ENCODE peak calls at places on chromosomes 3 and 15, in seven cellular contexts. One of them, this sample, is unnamed.

GRCh38 chr3:50651875-50652529 is 22.7 kb upstream of the DOCK3 start:
- DNase-seq in cardiac muscle cell: no peak
- DNase-seq in body of pancreas: no peak
- DNase-seq in progenitor cell of endocrine pancreas: no peak
- DNase-seq in aorta: no peak
- DNase-seq in T47D: no peak
- DNase-seq in SJSA1: no peak
- DNase-seq in this sample: no peak

GRCh38 chr15:82647045-82647834 is at the start of gene CPEB1:
- DNase-seq in cardiac muscle cell: peak; percentile 55
- DNase-seq in body of pancreas: peak; percentile 43
- DNase-seq in progenitor cell of endocrine pancreas: no peak
- DNase-seq in aorta: peak; percentile 87
- DNase-seq in T47D: peak; percentile 2
- DNase-seq in SJSA1: peak; percentile 12
- DNase-seq in this sample: peak; percentile 53

GRCh38 chr3:194303749-194304148 is 47.4 kb downstream of the CPN2 start:
- DNase-seq in cardiac muscle cell: no peak
- DNase-seq in body of pancreas: no peak
- DNase-seq in progenitor cell of endocrine pancreas: no peak
- DNase-seq in aorta: no peak
- DNase-seq in T47D: no peak
- DNase-seq in SJSA1: no peak
- DNase-seq in this sample: no peak

GRCh38 chr15:89363133-89363532 is 28.5 kb upstream of the POLG start:
- DNase-seq in cardiac muscle cell: no peak
- DNase-seq in body of pancreas: no peak
- DNase-seq in progenitor cell of endocrine pancreas: no peak
- DNase-seq in aorta: no peak
- DNase-seq in T47D: no peak
- DNase-seq in SJSA1: no peak
- DNase-seq in this sample: no peak

GRCh38 chr3:95731753-95732152 is 1082.6 kb upstream of the EPHA6 start:
- DNase-seq in cardiac muscle cell: no peak
- DNase-seq in body of pancreas: no peak
- DNase-seq in progenitor cell of endocrine pancreas: no peak
- DNase-seq in aorta: no peak
- DNase-seq in T47D: no peak
- DNase-seq in SJSA1: no peak
- DNase-seq in this sample: no peak

GRCh38 chr15:52790166-52790708 is at the start of gene ONECUT1:
- DNase-seq in cardiac muscle cell: peak; percentile 61
- DNase-seq in body of pancreas: peak; percentile 86
- DNase-seq in progenitor cell of endocrine pancreas: peak; percentile 83
- DNase-seq in aorta: peak; percentile 86
- DNase-seq in T47D: peak; percentile 71
- DNase-seq in SJSA1: peak; percentile 38
- DNase-seq in this sample: peak; percentile 85

GRCh38 chr3:115293321-115293720 is 146.2 kb upstream of the ZBTB20 start:
- DNase-seq in cardiac muscle cell: no peak
- DNase-seq in body of pancreas: no peak
- DNase-seq in progenitor cell of endocrine pancreas: no peak
- DNase-seq in aorta: no peak
- DNase-seq in T47D: no peak
- DNase-seq in SJSA1: no peak
- DNase-seq in this sample: no peak

GRCh38 chr3:145942052-145942451 is 218.9 kb downstream of the PLOD2 start:
- DNase-seq in cardiac muscle cell: no peak
- DNase-seq in body of pancreas: no peak
- DNase-seq in progenitor cell of endocrine pancreas: no peak
- DNase-seq in aorta: no peak
- DNase-seq in T47D: no peak
- DNase-seq in SJSA1: no peak
- DNase-seq in this sample: no peak

GRCh38 chr3:194705761-194706160 is 20.1 kb downstream of the FAM43A start:
- DNase-seq in cardiac muscle cell: no peak
- DNase-seq in body of pancreas: no peak
- DNase-seq in progenitor cell of endocrine pancreas: no peak
- DNase-seq in aorta: no peak
- DNase-seq in T47D: no peak
- DNase-seq in SJSA1: no peak
- DNase-seq in this sample: no peak

GRCh38 chr3:14203521-14204079 is 25.0 kb downstream of the LSM3 start:
- DNase-seq in cardiac muscle cell: peak; percentile 91
- DNase-seq in body of pancreas: peak; percentile 68
- DNase-seq in progenitor cell of endocrine pancreas: peak; percentile 25
- DNase-seq in aorta: no peak
- DNase-seq in T47D: peak; percentile 91
- DNase-seq in SJSA1: peak; percentile 58
- DNase-seq in this sample: peak; percentile 66

GRCh38 chr3:106611123-106611522 is 742.3 kb upstream of the CBLB start:
- DNase-seq in cardiac muscle cell: no peak
- DNase-seq in body of pancreas: no peak
- DNase-seq in progenitor cell of endocrine pancreas: no peak
- DNase-seq in aorta: no peak
- DNase-seq in T47D: no peak
- DNase-seq in SJSA1: no peak
- DNase-seq in this sample: no peak

GRCh38 chr3:189304465-189305341 is 132.9 kb downstream of the TPRG1 start:
- DNase-seq in cardiac muscle cell: peak; percentile 13
- DNase-seq in body of pancreas: peak; percentile 77
- DNase-seq in progenitor cell of endocrine pancreas: no peak
- DNase-seq in aorta: peak; percentile 68
- DNase-seq in T47D: peak; percentile 100
- DNase-seq in SJSA1: peak; percentile 19
- DNase-seq in this sample: peak; percentile 14

GRCh38 chr15:62403164-62403809 is 238.2 kb upstream of the C2CD4B start:
- DNase-seq in cardiac muscle cell: peak; percentile 75
- DNase-seq in body of pancreas: no peak
- DNase-seq in progenitor cell of endocrine pancreas: no peak
- DNase-seq in aorta: no peak
- DNase-seq in T47D: peak; percentile 25
- DNase-seq in SJSA1: peak; percentile 63
- DNase-seq in this sample: no peak

GRCh38 chr15:41417812-41418211 is 917 bp downstream of the RTF1 start:
- DNase-seq in cardiac muscle cell: peak; percentile 14
- DNase-seq in body of pancreas: no peak
- DNase-seq in progenitor cell of endocrine pancreas: no peak
- DNase-seq in aorta: peak; percentile 4
- DNase-seq in T47D: no peak
- DNase-seq in SJSA1: peak; percentile 61
- DNase-seq in this sample: no peak

GRCh38 chr3:141124715-141125114 is 73.6 kb downstream of the SPSB4 start:
- DNase-seq in cardiac muscle cell: no peak
- DNase-seq in body of pancreas: no peak
- DNase-seq in progenitor cell of endocrine pancreas: no peak
- DNase-seq in aorta: no peak
- DNase-seq in T47D: no peak
- DNase-seq in SJSA1: no peak
- DNase-seq in this sample: no peak

GRCh38 chr3:134376385-134376765 is 2.1 kb upstream of the AMOTL2 start:
- DNase-seq in cardiac muscle cell: no peak
- DNase-seq in body of pancreas: no peak
- DNase-seq in progenitor cell of endocrine pancreas: no peak
- DNase-seq in aorta: peak; percentile 50
- DNase-seq in T47D: no peak
- DNase-seq in SJSA1: no peak
- DNase-seq in this sample: no peak

GRCh38 chr3:57974796-57975388 is 33.3 kb upstream of the FLNB start:
- DNase-seq in cardiac muscle cell: peak; percentile 95
- DNase-seq in body of pancreas: no peak
- DNase-seq in progenitor cell of endocrine pancreas: no peak
- DNase-seq in aorta: no peak
- DNase-seq in T47D: no peak
- DNase-seq in SJSA1: peak; percentile 91
- DNase-seq in this sample: no peak

GRCh38 chr3:134326126-134326525 is 48.1 kb downstream of the AMOTL2 start:
- DNase-seq in cardiac muscle cell: no peak
- DNase-seq in body of pancreas: no peak
- DNase-seq in progenitor cell of endocrine pancreas: no peak
- DNase-seq in aorta: peak; percentile 67
- DNase-seq in T47D: no peak
- DNase-seq in SJSA1: no peak
- DNase-seq in this sample: no peak

GRCh38 chr15:72199721-72200212 is 2.2 kb upstream of the GRAMD2A start:
- DNase-seq in cardiac muscle cell: peak; percentile 81
- DNase-seq in body of pancreas: peak; percentile 81
- DNase-seq in progenitor cell of endocrine pancreas: peak; percentile 61
- DNase-seq in aorta: no peak
- DNase-seq in T47D: peak; percentile 85
- DNase-seq in SJSA1: peak; percentile 66
- DNase-seq in this sample: peak; percentile 73

GRCh38 chr15:41827290-41827879 is 507 bp upstream of the JMJD7 start:
- DNase-seq in cardiac muscle cell: no peak
- DNase-seq in body of pancreas: no peak
- DNase-seq in progenitor cell of endocrine pancreas: no peak
- DNase-seq in aorta: no peak
- DNase-seq in T47D: no peak
- DNase-seq in SJSA1: peak; percentile 46
- DNase-seq in this sample: peak; percentile 29

GRCh38 chr15:62165793-62166380 is 802 bp upstream of the C2CD4B start:
- DNase-seq in cardiac muscle cell: peak; percentile 50
- DNase-seq in body of pancreas: peak; percentile 43
- DNase-seq in progenitor cell of endocrine pancreas: no peak
- DNase-seq in aorta: no peak
- DNase-seq in T47D: no peak
- DNase-seq in SJSA1: no peak
- DNase-seq in this sample: no peak

GRCh38 chr15:32718082-32718821 is 448 bp downstream of the GREM1 start:
- DNase-seq in cardiac muscle cell: peak; percentile 35
- DNase-seq in body of pancreas: no peak
- DNase-seq in progenitor cell of endocrine pancreas: no peak
- DNase-seq in aorta: peak; percentile 72
- DNase-seq in T47D: no peak
- DNase-seq in SJSA1: peak; percentile 54
- DNase-seq in this sample: peak; percentile 52